ENCODE peak calls at places on chromosomes 1 and 21, in four cellular contexts. One of them, this sample, is unnamed.

GRCh38 chr1:39268112-39268581 is 63.7 kb downstream of the MACF1 start:
- DNase-seq in GM04503: peak
- DNase-seq in prostate gland: peak
- DNase-seq in activated naive CD8-positive, alpha-beta T cell treated with anti-CD3 and anti-CD28 coated beads for 36 hours: no peak
- DNase-seq in this sample: no peak

GRCh38 chr1:47689894-47690293 is 252.1 kb downstream of the FOXD2 start:
- DNase-seq in GM04503: no peak
- DNase-seq in prostate gland: no peak
- DNase-seq in activated naive CD8-positive, alpha-beta T cell treated with anti-CD3 and anti-CD28 coated beads for 36 hours: no peak
- DNase-seq in this sample: no peak

GRCh38 chr21:45343891-45344290 is 56.2 kb upstream of the POFUT2 start:
- DNase-seq in GM04503: no peak
- DNase-seq in prostate gland: no peak
- DNase-seq in activated naive CD8-positive, alpha-beta T cell treated with anti-CD3 and anti-CD28 coated beads for 36 hours: no peak
- DNase-seq in this sample: no peak

GRCh38 chr1:3066826-3067225 is 2.2 kb upstream of the PRDM16 start:
- DNase-seq in GM04503: no peak
- DNase-seq in prostate gland: no peak
- DNase-seq in activated naive CD8-positive, alpha-beta T cell treated with anti-CD3 and anti-CD28 coated beads for 36 hours: no peak
- DNase-seq in this sample: no peak

GRCh38 chr1:86317926-86318325 is 78.2 kb downstream of the ODF2L start:
- DNase-seq in GM04503: no peak
- DNase-seq in prostate gland: no peak
- DNase-seq in activated naive CD8-positive, alpha-beta T cell treated with anti-CD3 and anti-CD28 coated beads for 36 hours: no peak
- DNase-seq in this sample: no peak

GRCh38 chr1:183407474-183407873 is 10.7 kb downstream of the NMNAT2 start:
- DNase-seq in GM04503: no peak
- DNase-seq in prostate gland: no peak
- DNase-seq in activated naive CD8-positive, alpha-beta T cell treated with anti-CD3 and anti-CD28 coated beads for 36 hours: no peak
- DNase-seq in this sample: no peak

GRCh38 chr1:34002810-34003209 is 138.9 kb downstream of the HMGB4 start:
- DNase-seq in GM04503: no peak
- DNase-seq in prostate gland: no peak
- DNase-seq in activated naive CD8-positive, alpha-beta T cell treated with anti-CD3 and anti-CD28 coated beads for 36 hours: no peak
- DNase-seq in this sample: no peak

GRCh38 chr1:10401281-10401680 is 2.4 kb downstream of the PGD start:
- DNase-seq in GM04503: peak
- DNase-seq in prostate gland: no peak
- DNase-seq in activated naive CD8-positive, alpha-beta T cell treated with anti-CD3 and anti-CD28 coated beads for 36 hours: no peak
- DNase-seq in this sample: no peak

GRCh38 chr1:32345289-32345827 is 9.3 kb upstream of the MARCKSL1 start:
- DNase-seq in GM04503: no peak
- DNase-seq in prostate gland: no peak
- DNase-seq in activated naive CD8-positive, alpha-beta T cell treated with anti-CD3 and anti-CD28 coated beads for 36 hours: no peak
- DNase-seq in this sample: no peak

GRCh38 chr1:29712801-29713200 is 476.5 kb downstream of the PTPRU start:
- DNase-seq in GM04503: no peak
- DNase-seq in prostate gland: no peak
- DNase-seq in activated naive CD8-positive, alpha-beta T cell treated with anti-CD3 and anti-CD28 coated beads for 36 hours: no peak
- DNase-seq in this sample: no peak

GRCh38 chr1:115781830-115782229 is 13.3 kb upstream of the CASQ2 start:
- DNase-seq in GM04503: no peak
- DNase-seq in prostate gland: no peak
- DNase-seq in activated naive CD8-positive, alpha-beta T cell treated with anti-CD3 and anti-CD28 coated beads for 36 hours: no peak
- DNase-seq in this sample: no peak

GRCh38 chr1:111988743-111989453 is 570 bp downstream of the KCND3 start:
- DNase-seq in GM04503: no peak
- DNase-seq in prostate gland: peak
- DNase-seq in activated naive CD8-positive, alpha-beta T cell treated with anti-CD3 and anti-CD28 coated beads for 36 hours: no peak
- DNase-seq in this sample: no peak

GRCh38 chr1:67371681-67372080 is 58.5 kb downstream of the SERBP1 start:
- DNase-seq in GM04503: no peak
- DNase-seq in prostate gland: no peak
- DNase-seq in activated naive CD8-positive, alpha-beta T cell treated with anti-CD3 and anti-CD28 coated beads for 36 hours: no peak
- DNase-seq in this sample: no peak

GRCh38 chr1:243950166-243950565 is 100.1 kb upstream of the AKT3 start:
- DNase-seq in GM04503: peak
- DNase-seq in prostate gland: no peak
- DNase-seq in activated naive CD8-positive, alpha-beta T cell treated with anti-CD3 and anti-CD28 coated beads for 36 hours: no peak
- DNase-seq in this sample: no peak

GRCh38 chr1:51924455-51924854 is 45.9 kb upstream of the NRDC start:
- DNase-seq in GM04503: no peak
- DNase-seq in prostate gland: no peak
- DNase-seq in activated naive CD8-positive, alpha-beta T cell treated with anti-CD3 and anti-CD28 coated beads for 36 hours: no peak
- DNase-seq in this sample: no peak

GRCh38 chr1:51908499-51908898 is 30.0 kb upstream of the NRDC start:
- DNase-seq in GM04503: no peak
- DNase-seq in prostate gland: no peak
- DNase-seq in activated naive CD8-positive, alpha-beta T cell treated with anti-CD3 and anti-CD28 coated beads for 36 hours: no peak
- DNase-seq in this sample: no peak

GRCh38 chr1:23638188-23638619 is 53.4 kb upstream of the RPL11 start:
- DNase-seq in GM04503: no peak
- DNase-seq in prostate gland: no peak
- DNase-seq in activated naive CD8-positive, alpha-beta T cell treated with anti-CD3 and anti-CD28 coated beads for 36 hours: no peak
- DNase-seq in this sample: no peak

GRCh38 chr1:32342704-32343103 is 6.7 kb upstream of the MARCKSL1 start:
- DNase-seq in GM04503: no peak
- DNase-seq in prostate gland: no peak
- DNase-seq in activated naive CD8-positive, alpha-beta T cell treated with anti-CD3 and anti-CD28 coated beads for 36 hours: no peak
- DNase-seq in this sample: no peak

GRCh38 chr21:43923391-43923790 is 58.4 kb downstream of the AGPAT3 start:
- DNase-seq in GM04503: no peak
- DNase-seq in prostate gland: no peak
- DNase-seq in activated naive CD8-positive, alpha-beta T cell treated with anti-CD3 and anti-CD28 coated beads for 36 hours: no peak
- DNase-seq in this sample: no peak

GRCh38 chr21:42316891-42317290 is 1.7 kb upstream of the TFF3 start:
- DNase-seq in GM04503: no peak
- DNase-seq in prostate gland: no peak
- DNase-seq in activated naive CD8-positive, alpha-beta T cell treated with anti-CD3 and anti-CD28 coated beads for 36 hours: no peak
- DNase-seq in this sample: no peak

GRCh38 chr1:74508449-74508848 is 4.0 kb downstream of the LRRC53 start:
- DNase-seq in GM04503: no peak
- DNase-seq in prostate gland: no peak
- DNase-seq in activated naive CD8-positive, alpha-beta T cell treated with anti-CD3 and anti-CD28 coated beads for 36 hours: no peak
- DNase-seq in this sample: no peak

GRCh38 chr1:83555871-83556270 is 443.1 kb downstream of the TTLL7 start:
- DNase-seq in GM04503: no peak
- DNase-seq in prostate gland: no peak
- DNase-seq in activated naive CD8-positive, alpha-beta T cell treated with anti-CD3 and anti-CD28 coated beads for 36 hours: no peak
- DNase-seq in this sample: no peak

GRCh38 chr1:58934711-58935110 is 150.9 kb upstream of the JUN start:
- DNase-seq in GM04503: no peak
- DNase-seq in prostate gland: no peak
- DNase-seq in activated naive CD8-positive, alpha-beta T cell treated with anti-CD3 and anti-CD28 coated beads for 36 hours: no peak
- DNase-seq in this sample: no peak

GRCh38 chr1:91553196-91553595 is 52.5 kb downstream of the CDC7 start:
- DNase-seq in GM04503: peak
- DNase-seq in prostate gland: peak
- DNase-seq in activated naive CD8-positive, alpha-beta T cell treated with anti-CD3 and anti-CD28 coated beads for 36 hours: no peak
- DNase-seq in this sample: no peak

This sample was measured in DND-41.